ENCODE peak calls at places on chromosomes 11 and 22, in five cellular contexts. U is H7, L is heart left ventricle, I is Ammon's horn, C is neural crest cell. G is an unnamed sample.
A peak's percentile ranks its signal among the peaks of the same experiment; 100 is the strongest.

GRCh38 chr11:76282106-76282630 is 75.9 kb upstream of the WNT11 start:
- DNase-seq in U (no peak), L (no peak), I (no peak), C (no peak), G (no peak)

GRCh38 chr11:64007160-64007628 is 21.0 kb downstream of the OTUB1 start:
- DNase-seq in U (peak; percentile 88), L (no peak), I (no peak), C (no peak), G (no peak)

GRCh38 chr11:71311928-71312510 is 59.6 kb upstream of the SHANK2 start:
- DNase-seq in U (no peak), L (no peak), I (no peak), C (no peak), G (peak; percentile 11)

GRCh38 chr11:34823197-34823596 is 93.0 kb downstream of the APIP start:
- DNase-seq in U (no peak), L (no peak), I (no peak), C (no peak), G (no peak)

GRCh38 chr11:78363018-78363619 is 54.5 kb downstream of the GAB2 start:
- DNase-seq in U (no peak), L (no peak), I (no peak), C (no peak), G (no peak)

GRCh38 chr11:13341028-13341427 is 63.4 kb downstream of the BMAL1 start:
- DNase-seq in U (no peak), L (no peak), I (no peak), C (no peak), G (no peak)

GRCh38 chr11:57800444-57801184 is 39.0 kb downstream of the CTNND1 start:
- DNase-seq in U (peak; percentile 77), L (no peak), I (peak; percentile 84), C (peak; percentile 14), G (no peak)

GRCh38 chr11:29963796-29964195 is 53.0 kb downstream of the KCNA4 start:
- DNase-seq in U (no peak), L (no peak), I (no peak), C (no peak), G (no peak)

GRCh38 chr11:110200241-110200640 is 96.2 kb downstream of the RDX start:
- DNase-seq in U (no peak), L (no peak), I (no peak), C (no peak), G (no peak)

GRCh38 chr11:65290448-65291165 is 24.1 kb upstream of the CDC42EP2 start:
- DNase-seq in U (no peak), L (peak; percentile 92), I (peak; percentile 95), C (no peak), G (peak; percentile 91)

GRCh38 chr11:116219171-116219635 is 553.6 kb downstream of the BUD13 start:
- DNase-seq in U (no peak), L (no peak), I (no peak), C (no peak), G (no peak)

GRCh38 chr22:28813772-28814518 is 13.6 kb upstream of the XBP1 start:
- DNase-seq in U (no peak), L (no peak), I (peak; percentile 35), C (no peak), G (peak; percentile 71)

GRCh38 chr11:74024630-74025029 is 15.7 kb upstream of the UCP3 start:
- DNase-seq in U (no peak), L (no peak), I (no peak), C (no peak), G (no peak)

GRCh38 chr11:109123811-109124787 is 297.9 kb upstream of the C11orf87 start:
- DNase-seq in U (peak; percentile 45), L (peak; percentile 64), I (peak; percentile 7), C (no peak), G (no peak)

GRCh38 chr22:48153726-48154125 is 1391.3 kb downstream of the TBC1D22A start:
- DNase-seq in U (peak; percentile 21), L (no peak), I (no peak), C (no peak), G (no peak)

GRCh38 chr22:21651521-21652009 is 9.5 kb downstream of the SDF2L1 start:
- DNase-seq in U (peak; percentile 83), L (no peak), I (no peak), C (no peak), G (no peak)

GRCh38 chr22:26360169-26360885 is 68.7 kb upstream of the ASPHD2 start:
- DNase-seq in U (peak; percentile 77), L (no peak), I (peak; percentile 69), C (peak; percentile 82), G (no peak)

GRCh38 chr22:19874307-19875060 is 19.8 kb upstream of the GNB1L start:
- DNase-seq in U (peak; percentile 57), L (peak; percentile 57), I (no peak), C (no peak), G (peak; percentile 91)

GRCh38 chr11:117300301-117300700 is 9.2 kb downstream of the BACE1-AS start:
- DNase-seq in U (peak; percentile 79), L (no peak), I (peak; percentile 38), C (peak; percentile 43), G (peak; percentile 71)

GRCh38 chr11:110349109-110349996 is 52.9 kb upstream of the RDX start:
- DNase-seq in U (peak; percentile 19), L (no peak), I (peak; percentile 29), C (no peak), G (no peak)

GRCh38 chr11:109037856-109038780 is 373.2 kb downstream of the DDX10 start:
- DNase-seq in U (no peak), L (no peak), I (peak; percentile 70), C (no peak), G (no peak)

GRCh38 chr11:64661146-64661545 is 61.9 kb downstream of the NRXN2 start:
- DNase-seq in U (no peak), L (peak; percentile 62), I (no peak), C (no peak), G (no peak)

GRCh38 chr11:115184901-115185300 is 319.3 kb downstream of the CADM1 start:
- DNase-seq in U (no peak), L (no peak), I (no peak), C (no peak), G (no peak)

GRCh38 chr11:94958118-94958517 is 15.2 kb downstream of the CWC15 start:
- DNase-seq in U (no peak), L (no peak), I (no peak), C (no peak), G (no peak)

G was measured in upper lobe of right lung.